ENCODE peak calls at places on chromosomes 12 and 14, in five cellular contexts. U, Q, D, R and T are unnamed samples.

GRCh38 chr14:34013714-34014055 is 62.8 kb upstream of the EGLN3 start:
- DNase-seq in R (no peak), U (no peak), Q (no peak), D (no peak), T (no peak)

GRCh38 chr14:46580941-46581671 is 70.5 kb downstream of the RPL10L start:
- DNase-seq in Q (peak; percentile 17), D (no peak), U (no peak), R (no peak), T (peak; percentile 11)

GRCh38 chr12:46402451-46402850 is 29.9 kb upstream of the SLC38A2 start:
- DNase-seq in D (peak; percentile 84), Q (no peak), R (no peak), U (no peak), T (peak; percentile 25)

GRCh38 chr14:38662781-38663180 is 406.9 kb upstream of the CLEC14A start:
- DNase-seq in U (no peak), Q (no peak), R (no peak), D (no peak), T (no peak)

GRCh38 chr14:71675126-71675901 is 256.9 kb upstream of the RGS6 start:
- DNase-seq in R (no peak), U (no peak), Q (no peak), D (no peak), T (no peak)

GRCh38 chr12:46388427-46388992 is 15.9 kb upstream of the SLC38A2 start:
- DNase-seq in R (no peak), U (no peak), Q (no peak), D (no peak), T (peak; percentile 83)

GRCh38 chr12:53976172-53976822 is 1.5 kb upstream of the HOTAIR start:
- DNase-seq in R (no peak), Q (no peak), U (no peak), D (no peak), T (no peak)

GRCh38 chr14:94685681-94686485 is 73.7 kb downstream of the SERPINA3 start:
- DNase-seq in D (no peak), U (no peak), Q (no peak), R (no peak), T (no peak)

GRCh38 chr12:100166232-100166631 is 23.6 kb upstream of the BLTP3B start:
- DNase-seq in R (no peak), D (no peak), Q (no peak), U (no peak), T (no peak)

GRCh38 chr14:21868442-21869046 is 194.9 kb upstream of the OR4E1 start:
- DNase-seq in R (no peak), D (no peak), U (peak; percentile 66), Q (no peak), T (peak; percentile 7)

GRCh38 chr14:24195186-24196070 is at the start of gene TM9SF1:
- DNase-seq in D (peak; percentile 91), R (peak; percentile 94), Q (peak; percentile 77), U (peak; percentile 83), T (peak; percentile 50)

GRCh38 chr12:110436231-110436630 is 13.9 kb downstream of the ARPC3 start:
- DNase-seq in U (no peak), R (no peak), D (no peak), Q (no peak), T (no peak)

GRCh38 chr14:73467377-73467776 is 9.0 kb upstream of the NUMB start:
- DNase-seq in R (peak; percentile 64), D (no peak), Q (no peak), U (peak; percentile 29), T (no peak)

GRCh38 chr14:91722386-91722785 is 9.5 kb downstream of the CATSPERB start:
- DNase-seq in R (no peak), U (no peak), Q (no peak), D (no peak), T (no peak)

GRCh38 chr14:91113829-91114078 is at the start of gene DGLUCY:
- DNase-seq in D (peak; percentile 89), R (peak; percentile 88), Q (peak; percentile 56), U (no peak), T (no peak)

GRCh38 chr14:62209287-62209899 is 447.2 kb downstream of the SNAPC1 start:
- DNase-seq in Q (peak; percentile 33), R (no peak), U (no peak), D (peak; percentile 67), T (peak; percentile 4)

GRCh38 chr12:85179680-85180300 is 100.2 kb upstream of the ALX1 start:
- DNase-seq in Q (peak; percentile 34), D (no peak), U (no peak), R (no peak), T (peak; percentile 39)

GRCh38 chr12:67911293-67911637 is 78.0 kb upstream of the IFNG-AS1 start:
- DNase-seq in R (no peak), U (no peak), Q (no peak), D (no peak), T (no peak)

GRCh38 chr14:65131176-65131765 is 29.0 kb upstream of the MAX start:
- DNase-seq in Q (no peak), D (peak; percentile 36), U (no peak), R (no peak), T (no peak)

GRCh38 chr12:88716240-88716639 is 136.0 kb upstream of the KITLG start:
- DNase-seq in D (no peak), R (no peak), U (no peak), Q (no peak), T (no peak)

GRCh38 chr12:3152013-3152412 is 74.8 kb downstream of the TSPAN9 start:
- DNase-seq in Q (no peak), U (no peak), D (no peak), R (no peak), T (no peak)

GRCh38 chr12:2416158-2416557 is 363.4 kb downstream of the CACNA1C start:
- DNase-seq in Q (no peak), D (no peak), R (no peak), U (no peak), T (no peak)